ENCODE peak calls at places on chromosomes 2 and 18, in five cellular contexts. T is adrenal gland, B is GM06990, N is colonic mucosa, D is body of pancreas. E is an unnamed sample.

GRCh38 chr2:224029876-224030275 is 9.2 kb downstream of the SERPINE2 start:
- DNase-seq in T (no peak), B (no peak), N (no peak), D (no peak), E (no peak)

GRCh38 chr2:16972276-16972675 is 306.6 kb upstream of the CYRIA start:
- DNase-seq in T (no peak), B (no peak), N (no peak), D (no peak), E (no peak)

GRCh38 chr2:188326669-188327301 is 35.1 kb downstream of the GULP1 start:
- DNase-seq in T (no peak), B (no peak), N (no peak), D (peak; percentile 41), E (no peak)

GRCh38 chr18:62777814-62778213 is 62.5 kb downstream of the PHLPP1 start:
- DNase-seq in T (no peak), B (no peak), N (no peak), D (no peak), E (no peak)

GRCh38 chr18:10518595-10519273 is 7.1 kb upstream of the NAPG start:
- DNase-seq in T (peak; percentile 72), B (no peak), N (peak; percentile 33), D (peak; percentile 29), E (no peak)

GRCh38 chr2:21814588-21815192 is 690.9 kb downstream of the TDRD15 start:
- DNase-seq in T (no peak), B (no peak), N (no peak), D (no peak), E (no peak)

GRCh38 chr2:177929662-177930522 is 142.7 kb downstream of the PDE11A start:
- DNase-seq in T (no peak), B (no peak), N (no peak), D (no peak), E (no peak)

GRCh38 chr2:169073972-169074751 is 4.8 kb downstream of the DHRS9 start:
- DNase-seq in T (no peak), B (no peak), N (no peak), D (no peak), E (peak; percentile 79)

GRCh38 chr18:47795448-47795843 is 135.0 kb downstream of the SMAD2 start:
- DNase-seq in T (no peak), B (no peak), N (no peak), D (no peak), E (no peak)

GRCh38 chr18:13412901-13413300 is 194.3 kb downstream of the LDLRAD4 start:
- DNase-seq in T (no peak), B (no peak), N (no peak), D (no peak), E (no peak)

GRCh38 chr2:122166820-122167219 is 411.4 kb downstream of the TSN start:
- DNase-seq in T (no peak), B (no peak), N (no peak), D (no peak), E (no peak)

GRCh38 chr2:57843158-57843557 is 203.4 kb upstream of the VRK2 start:
- DNase-seq in T (no peak), B (no peak), N (no peak), D (no peak), E (no peak)

GRCh38 chr2:112958428-112959108 is 19.2 kb upstream of the IL36G start:
- DNase-seq in T (peak; percentile 38), B (no peak), N (peak; percentile 36), D (peak; percentile 21), E (no peak)

GRCh38 chr2:230582851-230583283 is 129.8 kb upstream of the CAB39 start:
- DNase-seq in T (no peak), B (peak; percentile 76), N (no peak), D (no peak), E (peak; percentile 1)

GRCh38 chr2:20141056-20141762 is 83.7 kb downstream of the SDC1 start:
- DNase-seq in T (peak; percentile 95), B (no peak), N (no peak), D (no peak), E (peak; percentile 85)

GRCh38 chr2:187500585-187501359 is 52.7 kb upstream of the CALCRL start:
- DNase-seq in T (no peak), B (no peak), N (no peak), D (no peak), E (no peak)

GRCh38 chr2:62505109-62505508 is 886 bp downstream of the TMEM17 start:
- DNase-seq in T (no peak), B (no peak), N (no peak), D (no peak), E (no peak)

GRCh38 chr2:16546128-16546754 is 119.4 kb downstream of the CYRIA start:
- DNase-seq in T (peak; percentile 25), B (no peak), N (peak; percentile 20), D (peak; percentile 19), E (peak; percentile 23)

GRCh38 chr2:5227062-5227699 is 465.0 kb upstream of the SOX11 start:
- DNase-seq in T (no peak), B (no peak), N (no peak), D (no peak), E (peak; percentile 29)

GRCh38 chr18:58780045-58780444 is 84.6 kb upstream of the ZNF532 start:
- DNase-seq in T (no peak), B (no peak), N (no peak), D (no peak), E (no peak)

GRCh38 chr2:134359367-134360081 is 105.7 kb downstream of the MGAT5 start:
- DNase-seq in T (no peak), B (no peak), N (peak; percentile 68), D (no peak), E (no peak)

GRCh38 chr2:51710222-51710621 is 678.3 kb upstream of the NRXN1 start:
- DNase-seq in T (no peak), B (no peak), N (peak; percentile 23), D (no peak), E (no peak)

GRCh38 chr2:239940861-239941570 is 84.1 kb downstream of the NDUFA10 start:
- DNase-seq in T (peak; percentile 2), B (no peak), N (no peak), D (no peak), E (no peak)

GRCh38 chr2:241218131-241219029 is 29.9 kb downstream of the ANO7 start:
- DNase-seq in T (peak; percentile 52), B (peak; percentile 55), N (peak; percentile 34), D (peak; percentile 56), E (no peak)

GRCh38 chr18:7038330-7038846 is 79.2 kb downstream of the LAMA1 start:
- DNase-seq in T (peak; percentile 59), B (no peak), N (peak; percentile 62), D (peak; percentile 59), E (peak; percentile 98)

GRCh38 chr18:79529991-79530390 is 134.3 kb downstream of the NFATC1 start:
- DNase-seq in T (peak; percentile 2), B (no peak), N (no peak), D (no peak), E (no peak)

GRCh38 chr2:60553496-60553991 is at the start of gene BCL11A:
- DNase-seq in T (peak; percentile 88), B (peak; percentile 57), N (peak; percentile 83), D (peak; percentile 74), E (peak; percentile 82)

GRCh38 chr2:42813773-42814172 is 21.4 kb upstream of the HAAO start:
- DNase-seq in T (no peak), B (no peak), N (no peak), D (no peak), E (no peak)

GRCh38 chr2:101717041-101717817 is 19.7 kb downstream of the MAP4K4 start:
- DNase-seq in T (no peak), B (peak; percentile 54), N (no peak), D (no peak), E (no peak)

GRCh38 chr18:11175266-11175947 is 26.0 kb upstream of the PIEZO2 start:
- DNase-seq in T (no peak), B (no peak), N (no peak), D (no peak), E (no peak)

DNA sequence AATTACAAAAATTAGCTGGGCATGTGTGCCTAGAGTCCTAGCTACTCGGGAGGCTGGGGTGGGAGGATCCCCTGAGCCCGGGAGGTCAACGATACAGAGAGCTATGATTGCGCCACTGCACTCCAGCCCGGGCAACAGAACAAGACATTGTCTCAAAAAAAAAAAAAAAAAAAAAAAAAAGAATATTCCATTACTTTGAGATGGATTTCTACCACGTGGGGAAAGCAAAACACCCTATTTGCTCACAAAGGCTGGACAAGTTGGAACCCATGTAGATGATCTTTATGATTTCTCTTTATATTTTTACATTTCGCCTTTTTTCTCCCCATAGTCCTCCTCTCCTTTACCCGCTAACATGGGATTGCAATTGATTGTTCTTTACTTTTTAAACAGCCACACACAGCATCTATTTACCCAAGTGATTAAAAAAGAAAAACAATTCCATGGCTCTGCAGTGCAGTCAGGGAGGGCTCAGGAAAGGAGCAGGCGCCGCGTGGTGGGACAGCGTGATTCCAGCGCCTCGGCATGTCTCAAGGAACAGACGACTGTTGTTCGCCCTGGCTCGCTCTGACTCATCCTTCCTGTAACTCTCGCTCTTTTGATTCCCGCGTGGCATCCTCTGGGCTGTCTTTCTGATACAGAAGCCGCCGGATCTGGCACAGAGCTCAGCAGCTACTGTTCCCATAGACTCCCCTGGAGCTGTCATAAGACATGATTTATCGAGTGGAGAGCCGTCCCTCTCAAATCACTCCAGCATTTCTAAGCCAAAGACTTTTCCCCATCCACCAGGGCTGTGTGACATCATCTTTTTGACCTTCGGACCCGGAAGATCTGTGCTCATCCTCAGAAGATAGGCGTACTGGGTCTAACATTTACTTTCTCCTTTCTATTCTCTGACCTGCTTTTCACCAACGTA is 230.4 kb upstream of the AGAP1 start:
- DNase-seq in T (peak; percentile 89), B (no peak), N (peak; percentile 74), D (peak; percentile 36), E (no peak)
- TF ChIP-seq CTCF in T (no peak), B (no peak), N (no peak), D (no peak), E (no peak)

GRCh38 chr2:234249006-234249405 is 198.5 kb downstream of the SPP2 start:
- DNase-seq in T (no peak), B (no peak), N (no peak), D (no peak), E (no peak)
- H3K4me3 ChIP-seq in T (no peak overlapping the region), B (no peak overlapping the region), N (no peak overlapping the region), D (no peak overlapping the region), E (no peak overlapping the region)

GRCh38 chr2:100262555-100263320 is 59.6 kb downstream of the LONRF2 start:
- DNase-seq in T (peak; percentile 77), B (no peak), N (peak; percentile 54), D (peak; percentile 73), E (no peak)
- H3K27me3 ChIP-seq in T (no peaks in the 10 kb centered on the region), B (no peaks in the 10 kb centered on the region), N (no peaks in the 10 kb centered on the region), D (no peaks in the 10 kb centered on the region), E (no peaks in the 10 kb centered on the region)

GRCh38 chr2:72713857-72714256 is 112.0 kb downstream of the EXOC6B start:
- DNase-seq in T (no peak), B (no peak), N (no peak), D (no peak), E (no peak)
- TF ChIP-seq CTCF in T (no peak), B (no peak), N (no peak), D (no peak), E (peak; percentile 11)

DNA sequence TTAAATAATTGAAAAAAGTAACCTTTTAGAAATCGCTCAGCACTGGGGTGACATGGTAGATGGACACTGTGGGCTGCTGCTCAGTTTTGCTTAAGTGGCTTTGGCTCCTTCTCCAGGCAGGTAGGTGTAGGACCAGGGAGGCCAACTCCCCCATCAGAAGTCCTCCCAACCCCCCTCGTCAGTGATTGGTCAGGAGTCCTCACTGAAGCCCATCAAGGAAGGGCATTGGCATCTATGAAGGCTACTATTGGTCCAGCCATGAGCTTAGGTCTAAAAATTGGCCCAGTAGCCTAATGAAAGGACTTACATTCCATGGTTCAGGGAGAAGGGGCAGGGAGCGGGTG is 34.7 kb downstream of the ST3GAL5 start:
- DNase-seq in T (no peak), B (peak; percentile 59), N (no peak), D (no peak), E (no peak)
- H3K4me3 ChIP-seq in T (no peak overlapping the region), B (no peak overlapping the region), N (no peak overlapping the region), D (no peak overlapping the region), E (no peak overlapping the region)

E was measured in kidney epithelial cell.